ENCODE peak calls at places on chromosomes 11 and 22, in four cellular contexts. Q is cardiac fibroblast, K is epithelial cell of esophagus, P is H1. B is an unnamed sample.

GRCh38 chr11:19881185-19881584 is 168.5 kb downstream of the NAV2 start:
- DNase-seq in K (no peak), P (no peak), Q (no peak), B (no peak)

GRCh38 chr11:120128392-120129172 is 9.3 kb downstream of the TRIM29 start:
- DNase-seq in Q (peak; percentile 2), K (peak; percentile 98), P (no peak), B (no peak)

GRCh38 chr22:50186789-50187523 is 1.2 kb downstream of the TRABD start:
- DNase-seq in Q (peak; percentile 35), K (peak; percentile 32), P (no peak), B (no peak)

GRCh38 chr22:46469701-46470100 is 67.7 kb downstream of the CELSR1 start:
- DNase-seq in Q (no peak), P (no peak), K (no peak), B (no peak)

GRCh38 chr11:72189448-72190250 is 2.3 kb upstream of the FOLR1 start:
- DNase-seq in Q (no peak), P (no peak), K (no peak), B (no peak)

GRCh38 chr11:73648629-73649046 is 2.3 kb downstream of the PLEKHB1 start:
- DNase-seq in P (no peak), K (no peak), Q (no peak), B (no peak)

GRCh38 chr11:90423378-90423777 is 200.5 kb upstream of the CHORDC1 start:
- DNase-seq in P (no peak), Q (no peak), K (no peak), B (no peak)

GRCh38 chr11:65781962-65782815 is 1.4 kb upstream of the AP5B1 start:
- DNase-seq in K (no peak), P (no peak), Q (no peak), B (no peak)

GRCh38 chr11:12282676-12283075 is 94.7 kb upstream of the PARVA start:
- DNase-seq in K (peak; percentile 75), P (no peak), Q (peak; percentile 36), B (no peak)